ENCODE peak calls at places on chromosome 22, in nine cellular contexts. D is HCT116, L is hepatocyte, V is SK-N-SH, C is MM.1S, Y is GM23248, Z is neural progenitor cell, T is GM23338, I is OCI-LY7. H is an unnamed sample.

GRCh38 chr22:47337161-47337621 is 574.7 kb downstream of the TBC1D22A start:
- DNase-seq in D (peak), L (no peak), V (no peak), C (peak), Y (peak), Z (no peak), T (no peak), I (no peak), H (peak)

GRCh38 chr22:18065256-18065655 is 12.5 kb upstream of the PEX26 start:
- DNase-seq in D (no peak), L (no peak), V (no peak), C (no peak), Y (no peak), Z (peak), T (peak), I (peak), H (peak)

GRCh38 chr22:17410576-17410975 is 41.3 kb downstream of the CECR2 start:
- DNase-seq in D (no peak), L (no peak), V (no peak), C (no peak), Y (no peak), Z (no peak), T (no peak), I (no peak), H (no peak)

GRCh38 chr22:47175761-47176359 is 413.4 kb downstream of the TBC1D22A start:
- DNase-seq in D (no peak), L (no peak), V (no peak), C (no peak), Y (no peak), Z (no peak), T (no peak), I (no peak), H (no peak)

GRCh38 chr22:25146906-25147754 is 52.5 kb upstream of the CRYBB3 start:
- DNase-seq in D (no peak), L (no peak), V (no peak), C (no peak), Y (no peak), Z (no peak), T (no peak), I (no peak), H (no peak)

GRCh38 chr22:33070600-33070999 is 12.4 kb upstream of the SYN3 start:
- DNase-seq in D (no peak), L (no peak), V (no peak), C (no peak), Y (no peak), Z (peak), T (no peak), I (no peak), H (no peak)

GRCh38 chr22:28899199-28899853 is 16.0 kb downstream of the ZNRF3 start:
- DNase-seq in D (no peak), L (no peak), V (no peak), C (no peak), Y (no peak), Z (no peak), T (no peak), I (peak), H (no peak)

GRCh38 chr22:48858121-48858520 is 969.6 kb downstream of the BRD1 start:
- DNase-seq in D (no peak), L (no peak), V (no peak), C (no peak), Y (no peak), Z (no peak), T (no peak), I (no peak), H (no peak)

GRCh38 chr22:49954354-49954753 is 6.2 kb upstream of the PIM3 start:
- DNase-seq in D (no peak), L (no peak), V (no peak), C (no peak), Y (no peak), Z (no peak), T (no peak), I (no peak), H (no peak)

GRCh38 chr22:27990451-27990840 is 71.4 kb upstream of the PITPNB start:
- DNase-seq in D (no peak), L (no peak), V (no peak), C (no peak), Y (no peak), Z (no peak), T (no peak), I (no peak), H (no peak)

GRCh38 chr22:49046546-49047305 is 780.9 kb downstream of the BRD1 start:
- DNase-seq in D (peak), L (peak), V (peak), C (peak), Y (no peak), Z (peak), T (no peak), I (peak), H (no peak)

GRCh38 chr22:29718949-29719893 is 582 bp upstream of the CABP7 start:
- DNase-seq in D (no peak), L (no peak), V (peak), C (no peak), Y (no peak), Z (no peak), T (no peak), I (no peak), H (no peak)

GRCh38 chr22:21651521-21652009 is 9.5 kb downstream of the SDF2L1 start:
- DNase-seq in D (no peak), L (no peak), V (peak), C (no peak), Y (no peak), Z (peak), T (no peak), I (no peak), H (peak)

GRCh38 chr22:18056802-18057474 is 20.9 kb upstream of the PEX26 start:
- DNase-seq in D (no peak), L (no peak), V (no peak), C (peak), Y (peak), Z (no peak), T (no peak), I (peak), H (no peak)

GRCh38 chr22:29270475-29271271 is 2.6 kb downstream of the EWSR1 start:
- DNase-seq in D (no peak), L (peak), V (no peak), C (no peak), Y (peak), Z (peak), T (no peak), I (peak), H (peak)

GRCh38 chr22:48784701-48785503 is 1042.8 kb downstream of the BRD1 start:
- DNase-seq in D (no peak), L (no peak), V (no peak), C (no peak), Y (no peak), Z (no peak), T (no peak), I (no peak), H (no peak)

GRCh38 chr22:29621761-29622526 is 18.5 kb downstream of the NF2 start:
- DNase-seq in D (peak), L (peak), V (no peak), C (no peak), Y (peak), Z (no peak), T (peak), I (no peak), H (peak)

GRCh38 chr22:29230916-29231875 is 25.5 kb downstream of the EMID1 start:
- DNase-seq in D (no peak), L (no peak), V (peak), C (no peak), Y (no peak), Z (no peak), T (no peak), I (no peak), H (no peak)

GRCh38 chr22:27327981-27328721 is 473.4 kb downstream of the MN1 start:
- DNase-seq in D (no peak), L (no peak), V (no peak), C (no peak), Y (no peak), Z (no peak), T (no peak), I (no peak), H (no peak)

GRCh38 chr22:49664371-49664881 is 163.2 kb downstream of the BRD1 start:
- DNase-seq in D (no peak), L (no peak), V (no peak), C (no peak), Y (no peak), Z (peak), T (no peak), I (no peak), H (no peak)

GRCh38 chr22:44617828-44618227 is 84.2 kb upstream of the PRR5 start:
- DNase-seq in D (no peak), L (no peak), V (no peak), C (no peak), Y (no peak), Z (no peak), T (no peak), I (no peak), H (no peak)

GRCh38 chr22:47210112-47210657 is 447.7 kb downstream of the TBC1D22A start:
- DNase-seq in D (no peak), L (no peak), V (no peak), C (no peak), Y (no peak), Z (no peak), T (no peak), I (no peak), H (no peak)

GRCh38 chr22:21952586-21953571 is at the start of gene PPM1F:
- DNase-seq in D (no peak), L (peak), V (peak), C (peak), Y (peak), Z (peak), T (peak), I (peak), H (peak)

GRCh38 chr22:29715705-29716104 is 4.1 kb upstream of the CABP7 start:
- DNase-seq in D (no peak), L (no peak), V (no peak), C (no peak), Y (no peak), Z (no peak), T (no peak), I (no peak), H (no peak)

GRCh38 chr22:43167001-43167589 is 15.7 kb downstream of the TSPO start:
- DNase-seq in D (no peak), L (no peak), V (no peak), C (no peak), Y (no peak), Z (no peak), T (no peak), I (no peak), H (no peak)

GRCh38 chr22:29251265-29251664 is 16.5 kb downstream of the RHBDD3 start:
- DNase-seq in D (no peak), L (no peak), V (no peak), C (no peak), Y (no peak), Z (no peak), T (no peak), I (no peak), H (no peak)

GRCh38 chr22:50035976-50036375 is 22.1 kb downstream of the TTLL8 start:
- DNase-seq in D (no peak), L (no peak), V (peak), C (no peak), Y (no peak), Z (no peak), T (no peak), I (no peak), H (no peak)

GRCh38 chr22:30984317-30984716 is 15.3 kb downstream of the TUG1 start:
- DNase-seq in D (no peak), L (peak), V (no peak), C (no peak), Y (no peak), Z (no peak), T (no peak), I (no peak), H (no peak)
- TF ChIP-seq EZH2phosphoT487 in D (no peak), L (no peak), V (no peak), C (no peak), Y (no peak), Z (no peak), T (no peak), I (no peak), H (no peak)

DNA sequence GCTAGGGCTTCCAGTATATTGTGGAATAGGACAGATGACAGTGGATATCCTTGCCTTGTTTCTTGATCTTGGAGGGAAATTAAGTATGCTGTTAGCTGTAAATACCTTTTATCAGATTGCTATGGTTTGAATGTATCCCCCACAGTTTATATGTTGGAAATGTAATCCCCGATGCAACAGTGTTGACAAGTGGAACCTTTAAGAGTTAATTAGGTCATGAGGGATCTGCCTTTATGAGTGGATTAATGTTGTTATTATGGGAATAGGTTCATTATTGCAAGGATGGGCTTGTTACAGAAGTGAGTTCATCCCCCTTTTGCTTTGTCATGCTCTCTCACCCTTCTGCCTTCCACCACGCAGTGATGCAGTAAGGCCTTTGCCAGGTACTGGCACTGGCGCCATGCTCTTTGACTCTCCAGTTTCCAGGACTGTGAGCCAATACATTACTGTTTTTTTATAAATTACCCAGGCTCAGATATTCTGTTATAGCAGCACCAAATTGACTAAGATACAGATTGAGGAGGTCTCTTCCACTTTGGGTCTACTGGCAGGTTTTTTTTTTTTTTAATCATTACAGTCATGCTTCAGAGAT is 16.4 kb downstream of the CABIN1 start:
- DNase-seq in D (no peak), L (no peak), V (no peak), C (no peak), Y (peak), Z (no peak), T (no peak), I (no peak), H (no peak)
- TF ChIP-seq EZH2phosphoT487 in D (no peak), L (no peak), V (no peak), C (no peak), Y (no peak), Z (no peak), T (no peak), I (no peak), H (no peak)

GRCh38 chr22:20268350-20269012 is 363 bp upstream of the RTN4R start:
- DNase-seq in D (peak), L (peak), V (peak), C (peak), Y (peak), Z (peak), T (peak), I (peak), H (peak)

GRCh38 chr22:20264614-20265452 is 3.3 kb downstream of the RTN4R start:
- DNase-seq in D (no peak), L (no peak), V (no peak), C (no peak), Y (no peak), Z (no peak), T (no peak), I (no peak), H (no peak)

GRCh38 chr22:20271114-20271994 is 3.2 kb upstream of the RTN4R start:
- DNase-seq in D (no peak), L (no peak), V (no peak), C (no peak), Y (no peak), Z (no peak), T (no peak), I (no peak), H (no peak)

GRCh38 chr22:20268289-20268349 is at the start of gene RTN4R:
- DNase-seq in D (no peak), L (no peak), V (no peak), C (no peak), Y (no peak), Z (no peak), T (no peak), I (no peak), H (no peak)

GRCh38 chr22:20267441-20268288 is 453 bp downstream of the RTN4R start:
- DNase-seq in D (no peak), L (no peak), V (peak), C (no peak), Y (no peak), Z (peak), T (peak), I (no peak), H (peak)
- TF ChIP-seq EZH2phosphoT487 in D (no peak), L (no peak), V (no peak), C (no peak), Y (no peak), Z (no peak), T (no peak), I (no peak), H (no peak)

GRCh38 chr22:19127329-19128008 is 3.6 kb upstream of the TSSK2 start:
- DNase-seq in D (no peak), L (no peak), V (no peak), C (no peak), Y (no peak), Z (no peak), T (no peak), I (no peak), H (no peak)
- TF ChIP-seq EZH2phosphoT487 in D (no peak), L (no peak), V (no peak), C (no peak), Y (no peak), Z (no peak), T (no peak), I (no peak), H (no peak)

GRCh38 chr22:37982938-37983859 is 1.2 kb downstream of the SOX10 start:
- DNase-seq in D (no peak), L (no peak), V (no peak), C (no peak), Y (no peak), Z (peak), T (peak), I (no peak), H (no peak)
- TF ChIP-seq EZH2phosphoT487 in D (no peak), L (peak), V (no peak), C (no peak), Y (no peak), Z (no peak), T (no peak), I (no peak), H (no peak)

GRCh38 chr22:40009231-40009769 is 14.5 kb downstream of the FAM83F start:
- DNase-seq in D (no peak), L (no peak), V (no peak), C (no peak), Y (no peak), Z (peak), T (peak), I (no peak), H (peak)
- TF ChIP-seq EZH2phosphoT487 in D (no peak), L (no peak), V (no peak), C (no peak), Y (no peak), Z (no peak), T (no peak), I (no peak), H (no peak)

DNA sequence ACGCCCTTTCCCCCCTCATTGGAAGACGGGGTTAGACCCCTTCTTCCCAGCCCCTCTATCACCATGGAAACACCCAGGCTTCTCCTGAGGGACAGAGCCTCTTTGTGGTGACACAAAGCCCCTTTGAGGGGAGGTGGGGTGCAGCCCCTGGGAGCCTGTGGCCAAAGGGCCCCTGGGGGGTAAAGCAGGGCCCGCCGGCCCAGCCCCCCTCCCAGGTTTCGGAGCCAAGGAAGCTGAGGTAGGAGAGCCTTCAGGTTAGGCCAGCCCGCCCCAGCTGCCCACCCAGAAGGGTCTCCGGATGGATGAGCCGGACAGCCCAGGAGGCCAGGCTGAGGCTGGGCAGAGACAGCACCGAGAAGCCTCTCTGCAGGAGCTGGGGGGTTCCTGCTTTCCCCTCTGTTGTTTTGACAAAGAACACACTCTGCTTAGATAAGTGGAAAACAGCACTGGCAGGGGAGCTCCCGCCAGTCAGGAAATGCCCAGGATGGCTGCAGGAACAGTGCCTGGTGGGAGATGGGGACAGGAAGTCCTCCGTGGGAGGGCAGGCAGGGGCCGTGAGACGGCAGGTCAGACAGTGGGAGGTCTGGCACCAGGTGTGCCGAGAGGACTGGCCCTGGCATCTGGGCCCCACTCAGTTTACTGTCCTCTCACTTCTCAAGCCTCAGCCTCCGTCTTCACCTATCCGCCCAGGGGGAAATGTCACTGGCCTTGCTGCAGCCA is 18.2 kb downstream of the ARVCF start:
- DNase-seq in D (no peak), L (no peak), V (peak), C (no peak), Y (no peak), Z (peak), T (no peak), I (no peak), H (no peak)
- TF ChIP-seq EZH2phosphoT487 in D (no peak), L (no peak), V (no peak), C (no peak), Y (no peak), Z (no peak), T (no peak), I (no peak), H (no peak)

GRCh38 chr22:35269630-35270029 is 12.3 kb downstream of the HMGXB4 start:
- DNase-seq in D (no peak), L (no peak), V (no peak), C (no peak), Y (no peak), Z (no peak), T (no peak), I (no peak), H (no peak)

GRCh38 chr22:35266277-35266676 is 9.0 kb downstream of the HMGXB4 start:
- DNase-seq in D (no peak), L (no peak), V (no peak), C (no peak), Y (no peak), Z (no peak), T (no peak), I (no peak), H (no peak)

DNA sequence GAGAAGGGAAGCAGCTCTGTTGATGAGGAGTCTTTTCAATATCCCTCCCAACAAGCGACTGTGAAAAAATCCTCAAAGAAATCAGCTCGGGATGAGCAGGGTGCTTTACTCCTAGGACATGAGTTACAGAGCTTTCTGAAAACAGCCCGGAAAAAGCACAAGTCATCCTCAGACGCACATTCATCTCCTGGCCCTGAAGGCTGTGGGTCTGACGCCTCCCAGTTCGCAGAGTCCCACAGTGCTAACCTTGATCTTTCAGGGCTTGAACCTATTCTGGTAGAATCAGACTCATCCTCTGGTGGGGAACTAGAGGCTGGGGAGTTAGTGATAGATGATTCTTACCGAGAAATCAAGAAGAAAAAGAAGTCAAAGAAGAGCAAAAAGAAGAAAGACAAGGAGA is 7.7 kb downstream of the HMGXB4 start:
- DNase-seq in D (no peak), L (no peak), V (no peak), C (no peak), Y (no peak), Z (no peak), T (no peak), I (no peak), H (no peak)
- TF ChIP-seq EZH2phosphoT487 in D (no peak), L (no peak), V (no peak), C (no peak), Y (no peak), Z (no peak), T (no peak), I (no peak), H (no peak)

GRCh38 chr22:46008291-46008690 is 31.3 kb upstream of the WNT7B start:
- DNase-seq in D (no peak), L (no peak), V (peak), C (no peak), Y (peak), Z (no peak), T (no peak), I (no peak), H (no peak)
- TF ChIP-seq EZH2phosphoT487 in D (no peak), L (no peak), V (no peak), C (no peak), Y (no peak), Z (no peak), T (no peak), I (no peak), H (no peak)

H was measured in PC-3.